ENCODE peak calls at places on chromosomes 2 and 18, in five cellular contexts. H is IMR-90, Y is H9, P is gastrocnemius medialis, R is AG04450. U is an unnamed sample. For H3K27me3, the result is how much of the 10 kb centered on the place peaks cover.

GRCh38 chr2:197113221-197113831 is 186.8 kb upstream of the PGAP1 start:
- DNase-seq in Y (no peak), H (peak), R (no peak), P (no peak), U (peak)

GRCh38 chr18:79603321-79604204 is 76.0 kb upstream of the CTDP1 start:
- DNase-seq in P (no peak), H (no peak), Y (no peak), R (no peak), U (no peak)

GRCh38 chr2:144004742-144005141 is 515.2 kb downstream of the ZEB2 start:
- DNase-seq in Y (no peak), H (no peak), R (no peak), P (no peak), U (no peak)

GRCh38 chr2:7517122-7517487 is 599.9 kb downstream of the RNF144A start:
- DNase-seq in R (no peak), H (no peak), P (no peak), Y (no peak), U (no peak)

GRCh38 chr18:14943967-14944636 is 196.1 kb downstream of the ANKRD30B start:
- DNase-seq in R (no peak), P (no peak), H (no peak), Y (no peak), U (no peak)

GRCh38 chr18:72652990-72653593 is 109.0 kb upstream of the CBLN2 start:
- DNase-seq in Y (peak), P (no peak), R (no peak), H (no peak), U (peak)

GRCh38 chr2:36663851-36664715 is 32.4 kb upstream of the VIT start:
- DNase-seq in R (no peak), Y (peak), H (peak), P (peak), U (peak)

GRCh38 chr18:61589724-61590065 is 256.5 kb downstream of the CDH20 start:
- DNase-seq in Y (no peak), H (peak), P (no peak), R (no peak), U (peak)

GRCh38 chr2:218856168-218856895 is 3.3 kb upstream of the WNT6 start:
- DNase-seq in P (no peak), Y (no peak), R (no peak), H (no peak), U (no peak)

GRCh38 chr2:32516567-32516966 is 111.3 kb upstream of the TTC27 start:
- DNase-seq in Y (no peak), R (no peak), H (no peak), P (no peak), U (no peak)

GRCh38 chr2:191552036-191552435 is 125.9 kb upstream of the NABP1 start:
- DNase-seq in H (no peak), P (no peak), R (no peak), Y (no peak), U (peak)

GRCh38 chr2:63049291-63050185 is 1.1 kb upstream of the OTX1 start:
- DNase-seq in Y (peak), H (peak), R (no peak), P (no peak), U (peak)

GRCh38 chr2:240814946-240815760 is 4.9 kb downstream of the KIF1A start:
- DNase-seq in R (no peak), P (no peak), H (no peak), Y (no peak), U (no peak)

DNA sequence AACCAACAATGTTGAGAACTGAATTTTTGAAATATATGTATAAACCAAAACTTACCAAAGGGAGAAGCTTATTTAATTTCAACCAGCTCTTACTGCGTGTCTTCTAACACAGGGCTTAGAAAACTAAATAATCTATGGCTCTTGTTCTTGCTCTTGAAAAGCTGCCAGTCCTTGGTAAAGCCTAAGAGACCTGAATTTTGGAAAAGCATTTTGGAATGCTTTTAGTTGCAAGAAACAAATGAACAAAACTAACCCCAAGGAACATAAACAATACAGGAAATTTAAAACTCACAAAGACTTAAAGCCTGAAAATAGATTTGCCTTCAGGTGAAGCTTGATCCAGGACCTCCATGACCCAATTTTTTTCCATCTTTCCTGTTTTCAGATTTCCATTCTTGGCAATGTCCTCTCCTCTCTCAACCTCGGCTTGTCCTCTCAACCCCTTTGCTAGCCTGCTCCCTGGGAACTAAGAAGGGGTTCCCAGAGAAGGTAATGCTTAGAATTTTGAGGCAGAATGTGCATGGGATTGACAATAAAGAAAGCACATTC is 169.8 kb upstream of the NCK2 start:
- DNase-seq in Y (no peak), H (no peak), P (no peak), R (no peak), U (no peak)
- H3K27me3 ChIP-seq in Y (under half), H (under half), P (under half), R (under half), U (under half)

DNA sequence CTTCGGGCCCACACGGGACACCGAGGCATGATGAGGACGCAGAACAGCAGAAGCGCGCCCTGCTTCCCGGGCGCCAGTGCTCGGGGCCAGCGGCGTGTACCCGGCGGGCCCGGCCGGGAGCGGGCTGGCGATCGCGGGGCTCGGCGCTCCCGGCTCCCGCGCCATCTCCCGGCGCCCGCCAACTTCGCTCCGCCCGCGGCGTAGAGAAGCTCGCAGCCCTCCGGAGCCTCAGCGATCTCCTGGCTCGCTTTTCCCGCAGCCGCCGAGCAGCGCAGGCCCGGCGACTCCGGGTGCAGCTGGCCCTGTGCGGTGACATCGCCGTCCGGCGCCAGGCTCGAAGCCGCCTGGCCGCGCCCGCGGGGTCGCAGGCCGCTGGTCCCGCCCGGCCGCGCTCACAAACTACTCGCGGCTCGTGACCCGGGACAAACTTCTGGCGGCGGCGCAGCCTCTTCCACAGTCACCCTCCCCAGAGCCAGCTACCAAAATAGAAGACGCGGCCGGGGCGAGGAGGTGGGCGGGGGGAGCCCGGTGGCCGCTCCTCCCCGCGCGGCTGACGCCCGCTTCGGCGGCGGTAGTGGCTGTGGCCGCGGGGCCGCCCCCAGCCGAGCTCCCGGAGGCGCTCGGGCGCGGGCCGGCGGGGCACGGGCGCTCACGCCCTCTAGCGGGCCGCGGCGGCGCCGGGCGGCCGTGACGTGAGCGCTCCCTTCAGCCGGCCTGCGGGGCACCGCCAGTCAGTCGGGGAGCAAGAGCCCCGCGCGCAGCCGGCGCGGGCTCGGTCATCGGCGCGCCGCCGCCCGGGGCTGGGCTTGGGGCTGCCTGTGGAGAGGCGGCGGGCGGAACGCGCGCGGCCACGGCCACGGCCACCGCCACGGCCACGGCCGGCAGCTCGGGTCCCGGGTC is at the start of gene PTPRM:
- DNase-seq in H (peak), P (peak), Y (peak), R (no peak), U (peak)
- TF ChIP-seq CTCF in H (peak), P (peak), Y (no peak), R (peak), U (peak)

DNA sequence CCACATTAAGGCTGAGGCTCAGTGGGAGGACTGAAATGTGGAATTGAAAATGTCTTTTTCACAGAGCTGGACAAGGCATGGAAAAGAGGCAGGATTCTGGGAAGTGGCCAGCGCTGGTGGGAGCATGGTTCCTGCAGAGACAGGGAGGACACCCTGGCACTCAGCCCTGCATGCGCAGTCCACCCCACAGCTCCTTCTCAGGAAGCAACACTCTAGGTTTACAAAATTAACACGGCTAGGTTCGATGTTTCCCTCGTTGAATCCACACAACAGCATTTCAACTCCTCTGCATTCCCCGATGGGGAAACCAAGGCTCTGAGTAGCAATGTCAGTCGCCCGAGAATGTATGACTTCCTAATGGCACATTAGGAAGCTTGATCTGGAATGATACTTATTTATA is 158.2 kb upstream of the FHL2 start:
- DNase-seq in P (no peak), H (no peak), Y (peak), R (no peak), U (no peak)
- H3K27me3 ChIP-seq in P (under half), H (half or more), Y (under half), R (under half), U (under half)

GRCh38 chr18:32438173-32438572 is 32.5 kb downstream of the GAREM1 start:
- DNase-seq in H (no peak), R (no peak), P (no peak), Y (no peak), U (no peak)

GRCh38 chr18:32439241-32439640 is 31.4 kb downstream of the GAREM1 start:
- DNase-seq in Y (no peak), R (no peak), H (no peak), P (no peak), U (no peak)

GRCh38 chr18:32441536-32441935 is 29.1 kb downstream of the GAREM1 start:
- DNase-seq in P (no peak), Y (no peak), H (no peak), R (no peak), U (peak)

GRCh38 chr18:32440478-32440877 is 30.2 kb downstream of the GAREM1 start:
- DNase-seq in R (no peak), P (no peak), Y (no peak), H (no peak), U (no peak)

DNA sequence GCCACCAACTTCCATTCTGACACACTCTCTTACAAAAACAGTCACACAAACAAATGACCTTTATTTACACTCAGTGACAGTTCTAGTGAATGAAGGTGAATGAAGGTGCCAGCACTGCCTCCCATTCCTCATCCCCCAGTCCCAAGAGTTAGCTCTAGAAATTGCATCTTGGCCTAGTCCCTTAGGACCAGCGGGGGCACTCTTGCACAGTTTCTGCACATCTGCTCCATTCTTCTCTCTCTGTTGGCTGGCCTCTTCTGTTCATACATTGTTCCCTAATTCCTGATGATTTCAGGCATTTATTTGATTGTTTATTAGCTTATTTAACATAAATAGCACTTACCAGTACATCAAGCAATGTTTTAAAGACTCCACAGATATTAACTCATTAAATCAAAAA is 30.9 kb downstream of the GAREM1 start:
- DNase-seq in R (no peak), P (no peak), H (no peak), Y (peak), U (peak)
- TF ChIP-seq CTCF in R (peak), P (no peak), H (peak), Y (peak), U (peak)

DNA sequence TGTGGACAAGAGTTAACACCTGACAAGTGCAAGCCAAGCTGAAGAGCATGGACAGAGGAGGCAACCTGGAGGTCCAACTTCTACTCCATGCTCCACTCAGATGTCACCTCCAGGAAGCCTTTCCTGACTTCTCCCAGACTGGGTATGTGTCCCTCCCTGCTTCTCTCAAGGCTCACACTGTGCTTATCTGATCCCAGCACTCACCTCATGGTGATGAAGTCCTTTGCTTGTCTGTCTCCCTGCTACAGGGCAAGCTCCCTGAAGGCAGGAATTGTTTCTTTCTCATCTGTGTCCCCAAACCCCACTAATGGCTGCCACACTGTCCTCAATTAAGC is 2.7 kb upstream of the SLC30A3 start:
- DNase-seq in R (no peak), H (no peak), Y (no peak), P (no peak), U (no peak)
- H3K27me3 ChIP-seq in R (half or more), H (half or more), Y (under half), P (half or more), U (under half)

DNA sequence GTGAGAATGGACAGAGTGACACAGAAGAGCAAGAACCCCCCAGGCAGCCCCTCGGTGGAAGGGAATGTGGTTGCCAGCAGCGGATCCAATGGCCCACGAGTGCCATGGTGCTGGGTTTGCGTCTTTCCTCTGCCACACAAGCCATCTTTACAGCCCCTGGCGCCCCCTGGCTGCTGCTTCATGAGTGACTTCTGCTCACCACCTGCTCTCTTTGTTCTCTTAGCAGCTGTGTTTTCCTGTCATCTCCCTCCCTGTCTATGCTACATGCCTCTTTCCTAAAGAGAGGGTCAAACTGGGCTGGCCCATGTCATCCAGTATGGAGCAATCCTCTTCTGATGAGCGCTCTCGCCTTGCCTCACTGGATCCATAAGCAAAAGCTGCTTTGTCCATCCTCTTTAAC is 300.0 kb upstream of the SMIM21 start:
- DNase-seq in R (no peak), P (no peak), H (peak), Y (peak), U (no peak)
- TF ChIP-seq CTCF in R (peak), P (no peak), H (peak), Y (peak), U (peak)

DNA sequence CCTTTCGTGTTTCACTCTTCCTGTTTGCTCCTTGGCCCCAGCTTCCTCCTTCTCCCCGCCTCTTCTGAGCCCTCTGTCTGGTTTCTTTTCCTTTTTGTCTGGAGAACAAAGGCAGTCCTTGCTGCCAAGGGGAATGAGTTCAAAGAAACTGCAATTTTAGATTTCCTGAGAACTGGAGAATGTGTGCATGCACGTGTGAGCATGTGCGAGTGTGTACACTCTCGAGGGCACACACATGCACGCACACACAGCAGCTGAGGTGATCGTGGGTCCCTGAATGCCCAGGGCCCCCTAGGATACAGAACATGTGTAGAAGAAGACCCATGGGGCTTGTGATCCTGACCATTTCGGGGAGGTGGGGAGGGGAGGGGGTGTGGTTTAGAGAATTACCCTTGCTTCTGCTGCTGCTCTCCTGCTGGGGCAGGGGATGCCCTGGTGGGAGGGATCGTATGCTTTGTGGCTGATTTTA is 151.8 kb downstream of the DYSF start:
- DNase-seq in H (no peak), R (no peak), P (no peak), Y (peak), U (no peak)
- H3K27me3 ChIP-seq in H (half or more), R (under half), P (under half), Y (under half), U (under half)